ENCODE peak calls at places on chromosome 4, in six cellular contexts. N is K562, R is RWPE1, Z is breast epithelium, Y is foreskin keratinocyte, D is fibroblast of lung. Q is an unnamed sample.

GRCh38 chr4:147829401-147830101 is 97.7 kb downstream of the ARHGAP10 start:
- DNase-seq in N (no peak), R (peak; percentile 52), Z (no peak), Y (peak; percentile 68), D (peak; percentile 79), Q (no peak)

GRCh38 chr4:127622621-127622922 is 10.2 kb upstream of the INTU start:
- DNase-seq in N (no peak), R (no peak), Z (no peak), Y (no peak), D (no peak), Q (no peak)

GRCh38 chr4:122364700-122365404 is 14.0 kb upstream of the ADAD1 start:
- DNase-seq in N (no peak), R (no peak), Z (no peak), Y (no peak), D (no peak), Q (no peak)

GRCh38 chr4:184259866-184260265 is 42.2 kb upstream of the ENPP6 start:
- DNase-seq in N (no peak), R (no peak), Z (no peak), Y (no peak), D (no peak), Q (no peak)

GRCh38 chr4:109675181-109675580 is 28.1 kb downstream of the CASP6 start:
- DNase-seq in N (no peak), R (no peak), Z (no peak), Y (no peak), D (no peak), Q (no peak)

GRCh38 chr4:41134581-41134980 is 79.8 kb downstream of the APBB2 start:
- DNase-seq in N (no peak), R (no peak), Z (no peak), Y (no peak), D (peak; percentile 9), Q (no peak)

GRCh38 chr4:74480267-74480666 is 35.3 kb downstream of the AREG start:
- DNase-seq in N (no peak), R (no peak), Z (peak; percentile 62), Y (no peak), D (no peak), Q (no peak)

GRCh38 chr4:145404754-145405153 is 76.9 kb upstream of the SMAD1 start:
- DNase-seq in N (no peak), R (no peak), Z (no peak), Y (no peak), D (no peak), Q (no peak)

GRCh38 chr4:150152764-150153163 is 74.5 kb downstream of the DCLK2 start:
- DNase-seq in N (no peak), R (no peak), Z (no peak), Y (no peak), D (peak; percentile 38), Q (no peak)

GRCh38 chr4:134201216-134202098 is at the start of gene PABPC4L:
- DNase-seq in N (peak; percentile 6), R (peak; percentile 46), Z (no peak), Y (no peak), D (peak; percentile 63), Q (no peak)

GRCh38 chr4:153153339-153153851 is 50.8 kb upstream of the TRIM2 start:
- DNase-seq in N (no peak), R (no peak), Z (no peak), Y (no peak), D (peak; percentile 15), Q (peak; percentile 63)

GRCh38 chr4:88880001-88880400 is 177.0 kb downstream of the FAM13A start:
- DNase-seq in N (no peak), R (no peak), Z (no peak), Y (no peak), D (no peak), Q (no peak)

GRCh38 chr4:87557348-87557747 is 28.2 kb upstream of the SPARCL1 start:
- DNase-seq in N (no peak), R (no peak), Z (no peak), Y (no peak), D (no peak), Q (no peak)

GRCh38 chr4:122652379-122652778 is 31.5 kb upstream of the IL21 start:
- DNase-seq in N (peak; percentile 43), R (peak; percentile 34), Z (no peak), Y (no peak), D (peak; percentile 87), Q (no peak)

GRCh38 chr4:52959545-52959944 is 97.4 kb downstream of the RASL11B start:
- DNase-seq in N (no peak), R (no peak), Z (no peak), Y (no peak), D (peak; percentile 69), Q (no peak)

GRCh38 chr4:76784237-76784636 is 113.7 kb downstream of the SOWAHB start:
- DNase-seq in N (no peak), R (no peak), Z (no peak), Y (no peak), D (peak; percentile 7), Q (no peak)

GRCh38 chr4:188408244-188409067 is 269.2 kb downstream of the TRIML1 start:
- DNase-seq in N (no peak), R (no peak), Z (no peak), Y (no peak), D (peak; percentile 4), Q (no peak)

GRCh38 chr4:122341906-122342305 is 36.9 kb upstream of the ADAD1 start:
- DNase-seq in N (no peak), R (peak; percentile 41), Z (no peak), Y (peak; percentile 42), D (peak; percentile 58), Q (no peak)

GRCh38 chr4:171880136-171880535 is 66.9 kb downstream of the GALNTL6 start:
- DNase-seq in N (no peak), R (peak; percentile 28), Z (no peak), Y (peak; percentile 22), D (peak; percentile 0), Q (no peak)

GRCh38 chr4:165506780-165507305 is 128.0 kb downstream of the CPE start:
- DNase-seq in N (no peak), R (no peak), Z (no peak), Y (no peak), D (no peak), Q (no peak)

GRCh38 chr4:4308800-4309441 is 18.9 kb downstream of the ZBTB49 start:
- DNase-seq in N (no peak), R (peak; percentile 34), Z (no peak), Y (no peak), D (no peak), Q (no peak)

GRCh38 chr4:150206981-150207380 is 128.7 kb downstream of the DCLK2 start:
- DNase-seq in N (no peak), R (no peak), Z (no peak), Y (no peak), D (no peak), Q (no peak)

GRCh38 chr4:159205462-159205861 is 102.6 kb downstream of the RAPGEF2 start:
- DNase-seq in N (no peak), R (no peak), Z (no peak), Y (no peak), D (no peak), Q (no peak)

GRCh38 chr4:8189551-8190466 is 9.3 kb upstream of the SH3TC1 start:
- DNase-seq in N (no peak), R (no peak), Z (no peak), Y (no peak), D (no peak), Q (no peak)

GRCh38 chr4:64588507-64588906 is 179.3 kb upstream of the TECRL start:
- DNase-seq in N (no peak), R (no peak), Z (no peak), Y (no peak), D (no peak), Q (no peak)

GRCh38 chr4:8333726-8334460 is 64.3 kb downstream of the HTRA3 start:
- DNase-seq in N (no peak), R (no peak), Z (no peak), Y (no peak), D (no peak), Q (no peak)

GRCh38 chr4:61543976-61544375 is 343.9 kb downstream of the ADGRL3 start:
- DNase-seq in N (no peak), R (peak; percentile 33), Z (no peak), Y (no peak), D (no peak), Q (no peak)

GRCh38 chr4:51851090-51851936 is 8.4 kb downstream of the DCUN1D4 start:
- DNase-seq in N (peak; percentile 24), R (no peak), Z (no peak), Y (no peak), D (no peak), Q (no peak)

GRCh38 chr4:1503583-1504471 is 97.6 kb upstream of the NKX1-1 start:
- DNase-seq in N (peak; percentile 50), R (no peak), Z (peak; percentile 45), Y (no peak), D (no peak), Q (no peak)

GRCh38 chr4:3440979-3441500 is 728 bp upstream of the HGFAC start:
- DNase-seq in N (no peak), R (peak; percentile 42), Z (no peak), Y (peak; percentile 10), D (no peak), Q (no peak)

GRCh38 chr4:144903953-144904711 is 193.9 kb downstream of the ANAPC10 start:
- DNase-seq in N (no peak), R (no peak), Z (no peak), Y (peak; percentile 28), D (no peak), Q (no peak)

GRCh38 chr4:38488891-38489861 is 174.8 kb upstream of the KLF3 start:
- DNase-seq in N (no peak), R (no peak), Z (no peak), Y (no peak), D (peak; percentile 42), Q (no peak)
- H3K27ac ChIP-seq in N (no peak overlapping the region), R (no peak overlapping the region), Z (peak overlapping the region; percentile 60), Y (no peak overlapping the region), D (no peak overlapping the region), Q (no peak overlapping the region)

GRCh38 chr4:102586002-102586643 is 85.0 kb downstream of the NFKB1 start:
- DNase-seq in N (no peak), R (no peak), Z (no peak), Y (no peak), D (no peak), Q (no peak)
- H3K27ac ChIP-seq in N (no peak overlapping the region), R (no peak overlapping the region), Z (no peak overlapping the region), Y (peak overlapping the region; percentile 74), D (no peak overlapping the region), Q (no peak overlapping the region)

GRCh38 chr4:99315839-99316238 is 5.4 kb downstream of the ADH1B start:
- DNase-seq in N (no peak), R (no peak), Z (no peak), Y (no peak), D (no peak), Q (no peak)

GRCh38 chr4:99321241-99322191 is at the start of gene ADH1B:
- DNase-seq in N (no peak), R (no peak), Z (no peak), Y (no peak), D (peak; percentile 84), Q (no peak)

GRCh38 chr4:99317354-99317753 is 3.8 kb downstream of the ADH1B start:
- DNase-seq in N (no peak), R (no peak), Z (no peak), Y (no peak), D (no peak), Q (no peak)
- H3K27ac ChIP-seq in N (no peak overlapping the region), R (no peak overlapping the region), Z (no peak overlapping the region), Y (no peak overlapping the region), D (no peak overlapping the region), Q (no peak overlapping the region)

DNA sequence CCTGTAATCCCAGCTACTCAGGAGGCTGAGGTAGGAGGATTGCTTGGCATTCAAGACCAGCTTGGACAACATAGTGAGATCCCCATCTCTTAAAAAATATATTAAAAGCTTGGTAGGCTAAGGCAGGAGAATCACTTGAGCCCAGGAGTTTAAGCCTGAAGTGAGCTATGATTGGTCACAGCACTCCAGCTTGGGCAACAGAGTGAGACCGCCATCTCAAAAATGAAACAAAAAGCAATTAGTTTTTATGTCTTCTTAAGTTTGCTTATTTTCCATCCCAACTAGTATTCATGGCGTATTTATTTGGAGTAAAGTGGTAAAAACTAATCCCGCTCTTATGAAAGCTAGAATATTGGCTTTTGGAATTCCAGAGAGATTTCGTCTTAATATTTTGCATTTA is 25.4 kb upstream of the PDE5A start:
- DNase-seq in N (no peak), R (no peak), Z (no peak), Y (no peak), D (no peak), Q (no peak)
- H3K27ac ChIP-seq in N (no peak overlapping the region), R (no peak overlapping the region), Z (no peak overlapping the region), Y (no peak overlapping the region), D (no peak overlapping the region), Q (no peak overlapping the region)

Q was measured in substantia nigra.